ENCODE peak calls at places on chromosomes 2 and 18, in six cellular contexts. One of them, this sample, is unnamed.

GRCh38 chr2:218286570-218287459 is 5.5 kb downstream of the TMBIM1 start:
- DNase-seq in naive thymus-derived CD8-positive, alpha-beta T cell: peak; percentile 59
- DNase-seq in AG09309: peak; percentile 85
- DNase-seq in NCI-H1105 treated with DMSO at 0.1 percent for 48 hours: no peak
- DNase-seq in Kasumi-1: peak; percentile 64
- DNase-seq in fibroblast of the conjunctiva: peak; percentile 95
- DNase-seq in this sample: peak; percentile 97

GRCh38 chr2:238123991-238124470 is 14.4 kb upstream of the KLHL30 start:
- DNase-seq in naive thymus-derived CD8-positive, alpha-beta T cell: no peak
- DNase-seq in AG09309: no peak
- DNase-seq in NCI-H1105 treated with DMSO at 0.1 percent for 48 hours: no peak
- DNase-seq in Kasumi-1: no peak
- DNase-seq in fibroblast of the conjunctiva: no peak
- DNase-seq in this sample: no peak

GRCh38 chr18:25349926-25350560 is 1.9 kb downstream of the ZNF521 start:
- DNase-seq in naive thymus-derived CD8-positive, alpha-beta T cell: no peak
- DNase-seq in AG09309: no peak
- DNase-seq in NCI-H1105 treated with DMSO at 0.1 percent for 48 hours: no peak
- DNase-seq in Kasumi-1: no peak
- DNase-seq in fibroblast of the conjunctiva: no peak
- DNase-seq in this sample: no peak

GRCh38 chr2:182863642-182864041 is 2.8 kb downstream of the FRZB start:
- DNase-seq in naive thymus-derived CD8-positive, alpha-beta T cell: no peak
- DNase-seq in AG09309: no peak
- DNase-seq in NCI-H1105 treated with DMSO at 0.1 percent for 48 hours: no peak
- DNase-seq in Kasumi-1: no peak
- DNase-seq in fibroblast of the conjunctiva: no peak
- DNase-seq in this sample: no peak

GRCh38 chr2:64403426-64403825 is 50.5 kb upstream of the LGALSL start:
- DNase-seq in naive thymus-derived CD8-positive, alpha-beta T cell: no peak
- DNase-seq in AG09309: no peak
- DNase-seq in NCI-H1105 treated with DMSO at 0.1 percent for 48 hours: no peak
- DNase-seq in Kasumi-1: no peak
- DNase-seq in fibroblast of the conjunctiva: no peak
- DNase-seq in this sample: no peak

GRCh38 chr2:63792523-63792922 is 49.2 kb upstream of the UGP2 start:
- DNase-seq in naive thymus-derived CD8-positive, alpha-beta T cell: no peak
- DNase-seq in AG09309: peak; percentile 74
- DNase-seq in NCI-H1105 treated with DMSO at 0.1 percent for 48 hours: no peak
- DNase-seq in Kasumi-1: no peak
- DNase-seq in fibroblast of the conjunctiva: peak; percentile 78
- DNase-seq in this sample: peak; percentile 68

GRCh38 chr18:3283908-3284307 is 22.0 kb downstream of the MYL12B start:
- DNase-seq in naive thymus-derived CD8-positive, alpha-beta T cell: no peak
- DNase-seq in AG09309: no peak
- DNase-seq in NCI-H1105 treated with DMSO at 0.1 percent for 48 hours: no peak
- DNase-seq in Kasumi-1: no peak
- DNase-seq in fibroblast of the conjunctiva: no peak
- DNase-seq in this sample: no peak

GRCh38 chr18:71398530-71398929 is 1109.7 kb downstream of the SOCS6 start:
- DNase-seq in naive thymus-derived CD8-positive, alpha-beta T cell: no peak
- DNase-seq in AG09309: no peak
- DNase-seq in NCI-H1105 treated with DMSO at 0.1 percent for 48 hours: peak; percentile 42
- DNase-seq in Kasumi-1: peak; percentile 4
- DNase-seq in fibroblast of the conjunctiva: peak; percentile 2
- DNase-seq in this sample: no peak

GRCh38 chr2:239769574-239770145 is 255.5 kb downstream of the NDUFA10 start:
- DNase-seq in naive thymus-derived CD8-positive, alpha-beta T cell: no peak
- DNase-seq in AG09309: no peak
- DNase-seq in NCI-H1105 treated with DMSO at 0.1 percent for 48 hours: no peak
- DNase-seq in Kasumi-1: no peak
- DNase-seq in fibroblast of the conjunctiva: no peak
- DNase-seq in this sample: no peak